ENCODE peak calls at places on chromosomes 7 and 10, in six cellular contexts. Q, G, W, P, U and L are unnamed samples.

GRCh38 chr10:99658622-99659030 is 683 bp upstream of the ENTPD7 start:
- DNase-seq in W (peak; percentile 13), G (peak; percentile 39), Q (peak; percentile 47), U (no peak), P (peak; percentile 49), L (peak; percentile 12)

GRCh38 chr10:97517778-97518561 is 19.2 kb downstream of the UBTD1 start:
- DNase-seq in G (peak; percentile 76), P (no peak), Q (no peak), U (no peak), W (peak; percentile 38), L (peak; percentile 27)

GRCh38 chr10:84256510-84257342 is 11.9 kb downstream of the RGR start:
- DNase-seq in W (peak; percentile 70), G (peak; percentile 49), P (peak; percentile 51), U (peak; percentile 15), Q (peak; percentile 67), L (peak; percentile 46)

GRCh38 chr10:23314835-23315239 is 29.8 kb downstream of the C10orf67 start:
- DNase-seq in P (peak; percentile 90), Q (peak; percentile 90), W (peak; percentile 55), G (peak; percentile 66), U (no peak), L (peak; percentile 57)

GRCh38 chr7:37493810-37494209 is 45.1 kb upstream of the ELMO1 start:
- DNase-seq in U (no peak), Q (no peak), G (no peak), W (no peak), P (no peak), L (no peak)

GRCh38 chr7:66187894-66188293 is 17.2 kb upstream of the TPST1 start:
- DNase-seq in Q (peak; percentile 65), G (no peak), W (no peak), P (peak; percentile 61), U (no peak), L (no peak)

GRCh38 chr10:7054915-7055314 is 355.9 kb downstream of the SFMBT2 start:
- DNase-seq in P (peak; percentile 14), Q (peak; percentile 20), U (no peak), G (no peak), W (no peak), L (peak; percentile 10)

GRCh38 chr7:3117488-3118228 is 74.0 kb upstream of the CARD11 start:
- DNase-seq in U (no peak), P (no peak), W (no peak), Q (no peak), G (no peak), L (no peak)

GRCh38 chr7:117322741-117323584 is at the start of gene WNT2:
- DNase-seq in Q (peak; percentile 32), G (no peak), U (no peak), P (peak; percentile 34), W (peak; percentile 23), L (no peak)